ENCODE peak calls at places on chromosomes 13 and 19, in nine cellular contexts. F is activated CD8-positive, alpha-beta memory T cell treated with anti-CD3 and anti-CD28 coated beads, Interleukin-2, amount 10 ng/mL, durations not matched to agents 7 days and 5 days; D is GM12878; P is lower lobe of right lung; L is psoas muscle; Z is gastroesophageal sphincter; N is activated T-cell treated with anti-CD3 and anti-CD28 coated beads, Interleukin-2, amount 50 U/mL, for 72 hours; S is natural killer cell; W is naive thymus-derived CD4-positive, alpha-beta T cell. A is an unnamed sample.

GRCh38 chr13:113856716-113857065 is 7.2 kb downstream of the GAS6 start:
- ATAC-seq in F (no peak), D (no peak), P (peak; percentile 20), L (peak; percentile 47), Z (peak; percentile 11), N (no peak), S (no peak), W (no peak), A (no peak)

GRCh38 chr19:39254539-39255345 is 6.1 kb upstream of the IFNL4 start:
- ATAC-seq in F (no peak), D (no peak), P (no peak), L (no peak), Z (no peak), N (no peak), S (no peak), W (no peak), A (no peak)

GRCh38 chr13:99527346-99527745 is 26.1 kb downstream of the TM9SF2 start:
- ATAC-seq in F (no peak), D (no peak), P (no peak), L (no peak), Z (no peak), N (no peak), S (no peak), W (peak; percentile 27), A (no peak)

GRCh38 chr13:64078480-64078936 is 2662.9 kb upstream of the PCDH20 start:
- ATAC-seq in F (no peak), D (peak; percentile 5), P (peak; percentile 16), L (no peak), Z (no peak), N (no peak), S (no peak), W (no peak), A (no peak)

GRCh38 chr13:44746690-44747089 is 170.6 kb upstream of the TSC22D1 start:
- ATAC-seq in F (no peak), D (no peak), P (no peak), L (no peak), Z (no peak), N (no peak), S (no peak), W (no peak), A (no peak)

GRCh38 chr13:112143753-112144615 is 77.0 kb downstream of the SOX1 start:
- ATAC-seq in F (no peak), D (no peak), P (no peak), L (no peak), Z (no peak), N (no peak), S (no peak), W (no peak), A (peak; percentile 10)

GRCh38 chr13:45292176-45292575 is 48.8 kb downstream of the TPT1 start:
- ATAC-seq in F (no peak), D (no peak), P (no peak), L (no peak), Z (no peak), N (no peak), S (no peak), W (no peak), A (no peak)

GRCh38 chr19:40539070-40539469 is 37.6 kb upstream of the SHKBP1 start:
- ATAC-seq in F (no peak), D (no peak), P (no peak), L (no peak), Z (no peak), N (no peak), S (no peak), W (no peak), A (no peak)

GRCh38 chr13:77386880-77387606 is 60.1 kb upstream of the MYCBP2 start:
- ATAC-seq in F (peak; percentile 37), D (peak; percentile 31), P (peak; percentile 46), L (peak; percentile 74), Z (peak; percentile 76), N (peak; percentile 54), S (no peak), W (no peak), A (peak; percentile 79)

GRCh38 chr19:31232871-31233270 is 116.4 kb downstream of the TSHZ3 start:
- ATAC-seq in F (no peak), D (no peak), P (no peak), L (no peak), Z (no peak), N (no peak), S (no peak), W (no peak), A (no peak)

GRCh38 chr19:34712606-34713261 is 21.3 kb upstream of the ZNF181 start:
- ATAC-seq in F (peak; percentile 53), D (peak; percentile 78), P (peak; percentile 78), L (peak; percentile 69), Z (no peak), N (peak; percentile 60), S (peak; percentile 69), W (peak; percentile 67), A (peak; percentile 53)

GRCh38 chr13:98752111-98752941 is at the start of gene SLC15A1:
- ATAC-seq in F (no peak), D (no peak), P (peak; percentile 65), L (no peak), Z (peak; percentile 32), N (no peak), S (no peak), W (no peak), A (peak; percentile 40)

GRCh38 chr19:55462722-55463121 is 1.3 kb upstream of the ISOC2 start:
- ATAC-seq in F (no peak), D (no peak), P (no peak), L (no peak), Z (no peak), N (no peak), S (no peak), W (no peak), A (no peak)

GRCh38 chr13:92473736-92474465 is 752.7 kb upstream of the GPC6 start:
- ATAC-seq in F (no peak), D (no peak), P (no peak), L (no peak), Z (no peak), N (no peak), S (no peak), W (no peak), A (no peak)

GRCh38 chr13:44755872-44756271 is 179.7 kb upstream of the TSC22D1 start:
- ATAC-seq in F (no peak), D (no peak), P (no peak), L (no peak), Z (no peak), N (no peak), S (no peak), W (no peak), A (no peak)

GRCh38 chr19:54257116-54257480 is at the start of gene LILRB5:
- ATAC-seq in F (no peak), D (no peak), P (peak; percentile 15), L (no peak), Z (no peak), N (no peak), S (no peak), W (no peak), A (no peak)

GRCh38 chr19:56170261-56170660 is 5.5 kb upstream of the GALP start:
- ATAC-seq in F (no peak), D (no peak), P (peak; percentile 91), L (peak; percentile 58), Z (peak; percentile 25), N (no peak), S (no peak), W (no peak), A (no peak)

GRCh38 chr13:45538382-45538781 is 73.6 kb downstream of the COG3 start:
- ATAC-seq in F (peak; percentile 39), D (peak; percentile 80), P (no peak), L (no peak), Z (no peak), N (no peak), S (no peak), W (no peak), A (no peak)

GRCh38 chr19:15790096-15790495 is 2.6 kb downstream of the OR10H5 start:
- ATAC-seq in F (no peak), D (no peak), P (no peak), L (no peak), Z (no peak), N (no peak), S (no peak), W (no peak), A (no peak)

GRCh38 chr13:40539954-40540706 is 126.3 kb downstream of the FOXO1 start:
- ATAC-seq in F (no peak), D (peak; percentile 27), P (peak; percentile 78), L (peak; percentile 34), Z (peak; percentile 70), N (no peak), S (no peak), W (no peak), A (no peak)

GRCh38 chr13:31869582-31869981 is 130.3 kb downstream of the RXFP2 start:
- ATAC-seq in F (no peak), D (no peak), P (no peak), L (no peak), Z (no peak), N (no peak), S (no peak), W (no peak), A (no peak)

GRCh38 chr19:1076951-1077350 is 10.0 kb downstream of the ARHGAP45 start:
- ATAC-seq in F (peak; percentile 83), D (peak; percentile 94), P (peak; percentile 13), L (no peak), Z (no peak), N (peak; percentile 81), S (peak; percentile 88), W (peak; percentile 81), A (peak; percentile 94)

A was measured in stimulated activated memory B cell treated with anti-CD40 and anti-IgM and Interleukin-4, amounts not matched to agents 10 μg/mL and 1 μg/mL and 100 μg/mL, for 72 hours.